ENCODE peak calls at places on chromosomes 1 and 21, in seven cellular contexts. One of them, this sample, is unnamed.

GRCh38 chr1:77412794-77413530 is 131.1 kb downstream of the AK5 start:
- DNase-seq in NCI-H774: no peak
- DNase-seq in glutamatergic neuron: no peak
- DNase-seq in Calu3: no peak
- DNase-seq in AG20443: no peak
- DNase-seq in prostate gland: no peak
- DNase-seq in GM18507: no peak
- DNase-seq in this sample: no peak

GRCh38 chr1:96559707-96560588 is 161.6 kb upstream of the PTBP2 start:
- DNase-seq in AG20443: peak; percentile 72
- DNase-seq in glutamatergic neuron: no peak
- DNase-seq in Calu3: peak; percentile 61
- DNase-seq in GM18507: no peak
- DNase-seq in NCI-H774: no peak
- DNase-seq in prostate gland: no peak
- DNase-seq in this sample: peak; percentile 59

GRCh38 chr1:54007613-54008012 is 10.4 kb downstream of the LDLRAD1 start:
- DNase-seq in AG20443: no peak
- DNase-seq in prostate gland: no peak
- DNase-seq in NCI-H774: no peak
- DNase-seq in Calu3: no peak
- DNase-seq in glutamatergic neuron: no peak
- DNase-seq in GM18507: no peak
- DNase-seq in this sample: no peak

GRCh38 chr1:93878501-93878888 is 511 bp downstream of the DNTTIP2 start:
- DNase-seq in prostate gland: peak; percentile 12
- DNase-seq in Calu3: peak; percentile 63
- DNase-seq in GM18507: peak; percentile 60
- DNase-seq in glutamatergic neuron: peak; percentile 15
- DNase-seq in AG20443: peak; percentile 59
- DNase-seq in NCI-H774: no peak
- DNase-seq in this sample: peak; percentile 47

GRCh38 chr21:32770514-32771133 is 931 bp downstream of the PAXBP1 start:
- DNase-seq in GM18507: no peak
- DNase-seq in prostate gland: peak; percentile 14
- DNase-seq in Calu3: peak; percentile 5
- DNase-seq in glutamatergic neuron: no peak
- DNase-seq in AG20443: no peak
- DNase-seq in NCI-H774: no peak
- DNase-seq in this sample: peak; percentile 63

GRCh38 chr1:201566529-201566823 is 27.5 kb downstream of the NAV1 start:
- DNase-seq in prostate gland: no peak
- DNase-seq in Calu3: no peak
- DNase-seq in AG20443: no peak
- DNase-seq in GM18507: no peak
- DNase-seq in NCI-H774: no peak
- DNase-seq in glutamatergic neuron: no peak
- DNase-seq in this sample: no peak

GRCh38 chr1:9181176-9181906 is 52.4 kb upstream of the GPR157 start:
- DNase-seq in GM18507: peak; percentile 56
- DNase-seq in AG20443: peak; percentile 86
- DNase-seq in glutamatergic neuron: peak; percentile 90
- DNase-seq in prostate gland: no peak
- DNase-seq in NCI-H774: no peak
- DNase-seq in Calu3: peak; percentile 78
- DNase-seq in this sample: peak; percentile 77

GRCh38 chr1:93080424-93080823 is 1.3 kb downstream of the MTF2 start:
- DNase-seq in GM18507: peak; percentile 28
- DNase-seq in AG20443: peak; percentile 36
- DNase-seq in NCI-H774: no peak
- DNase-seq in Calu3: no peak
- DNase-seq in prostate gland: no peak
- DNase-seq in glutamatergic neuron: no peak
- DNase-seq in this sample: peak; percentile 76

GRCh38 chr1:187045371-187045770 is 216.6 kb downstream of the PLA2G4A start:
- DNase-seq in Calu3: no peak
- DNase-seq in AG20443: no peak
- DNase-seq in GM18507: no peak
- DNase-seq in glutamatergic neuron: no peak
- DNase-seq in NCI-H774: no peak
- DNase-seq in prostate gland: no peak
- DNase-seq in this sample: no peak

GRCh38 chr1:158049867-158050266 is 56.4 kb downstream of the KIRREL1 start:
- DNase-seq in prostate gland: no peak
- DNase-seq in glutamatergic neuron: no peak
- DNase-seq in AG20443: peak; percentile 31
- DNase-seq in Calu3: no peak
- DNase-seq in GM18507: no peak
- DNase-seq in NCI-H774: no peak
- DNase-seq in this sample: no peak

GRCh38 chr1:233587958-233588799 is 25.7 kb upstream of the KCNK1 start:
- DNase-seq in glutamatergic neuron: no peak
- DNase-seq in NCI-H774: no peak
- DNase-seq in AG20443: no peak
- DNase-seq in GM18507: no peak
- DNase-seq in prostate gland: no peak
- DNase-seq in Calu3: no peak
- DNase-seq in this sample: peak; percentile 22

GRCh38 chr1:220928320-220928719 is 49.1 kb downstream of the HLX start:
- DNase-seq in GM18507: no peak
- DNase-seq in Calu3: no peak
- DNase-seq in NCI-H774: no peak
- DNase-seq in AG20443: no peak
- DNase-seq in prostate gland: no peak
- DNase-seq in glutamatergic neuron: no peak
- DNase-seq in this sample: no peak

GRCh38 chr1:164712131-164713031 is 153.4 kb downstream of the PBX1 start:
- DNase-seq in glutamatergic neuron: no peak
- DNase-seq in NCI-H774: no peak
- DNase-seq in AG20443: peak; percentile 66
- DNase-seq in prostate gland: no peak
- DNase-seq in Calu3: no peak
- DNase-seq in GM18507: no peak
- DNase-seq in this sample: peak; percentile 52

GRCh38 chr1:155979525-155980343 is 1.4 kb upstream of the ARHGEF2 start:
- DNase-seq in prostate gland: no peak
- DNase-seq in glutamatergic neuron: no peak
- DNase-seq in NCI-H774: no peak
- DNase-seq in Calu3: no peak
- DNase-seq in GM18507: no peak
- DNase-seq in AG20443: no peak
- DNase-seq in this sample: no peak

GRCh38 chr1:101312192-101312591 is 75.4 kb downstream of the S1PR1 start:
- DNase-seq in glutamatergic neuron: no peak
- DNase-seq in GM18507: no peak
- DNase-seq in NCI-H774: no peak
- DNase-seq in Calu3: no peak
- DNase-seq in AG20443: no peak
- DNase-seq in prostate gland: no peak
- DNase-seq in this sample: no peak

GRCh38 chr1:44903261-44903660 is 60.2 kb upstream of the PTCH2 start:
- DNase-seq in AG20443: peak; percentile 11
- DNase-seq in Calu3: no peak
- DNase-seq in glutamatergic neuron: no peak
- DNase-seq in NCI-H774: no peak
- DNase-seq in GM18507: no peak
- DNase-seq in prostate gland: no peak
- DNase-seq in this sample: peak; percentile 40

GRCh38 chr1:199550384-199551067 is 477.0 kb upstream of the NR5A2 start:
- DNase-seq in glutamatergic neuron: no peak
- DNase-seq in NCI-H774: no peak
- DNase-seq in GM18507: no peak
- DNase-seq in AG20443: no peak
- DNase-seq in prostate gland: no peak
- DNase-seq in Calu3: no peak
- DNase-seq in this sample: peak; percentile 78

GRCh38 chr1:23868848-23869450 is 859 bp upstream of the FUCA1 start:
- DNase-seq in GM18507: no peak
- DNase-seq in NCI-H774: no peak
- DNase-seq in prostate gland: no peak
- DNase-seq in glutamatergic neuron: no peak
- DNase-seq in AG20443: peak; percentile 34
- DNase-seq in Calu3: no peak
- DNase-seq in this sample: no peak

GRCh38 chr21:43369124-43369523 is 57.8 kb downstream of the SIK1 start:
- DNase-seq in prostate gland: no peak
- DNase-seq in NCI-H774: no peak
- DNase-seq in GM18507: peak; percentile 38
- DNase-seq in AG20443: peak; percentile 84
- DNase-seq in glutamatergic neuron: peak; percentile 50
- DNase-seq in Calu3: no peak
- DNase-seq in this sample: peak; percentile 54

GRCh38 chr1:186828612-186829542 is at the start of gene PLA2G4A:
- DNase-seq in glutamatergic neuron: no peak
- DNase-seq in AG20443: peak; percentile 73
- DNase-seq in Calu3: peak; percentile 63
- DNase-seq in GM18507: no peak
- DNase-seq in prostate gland: peak; percentile 47
- DNase-seq in NCI-H774: no peak
- DNase-seq in this sample: peak; percentile 83

GRCh38 chr1:10007161-10007560 is 10.1 kb downstream of the RBP7 start:
- DNase-seq in AG20443: no peak
- DNase-seq in glutamatergic neuron: no peak
- DNase-seq in prostate gland: peak; percentile 58
- DNase-seq in GM18507: no peak
- DNase-seq in NCI-H774: no peak
- DNase-seq in Calu3: no peak
- DNase-seq in this sample: peak; percentile 24

GRCh38 chr1:108316545-108316944 is 72.7 kb upstream of the NBPF4 start:
- DNase-seq in Calu3: peak; percentile 1
- DNase-seq in prostate gland: no peak
- DNase-seq in glutamatergic neuron: no peak
- DNase-seq in AG20443: peak; percentile 18
- DNase-seq in GM18507: no peak
- DNase-seq in NCI-H774: no peak
- DNase-seq in this sample: no peak

GRCh38 chr1:194629011-194629410 is 1442.6 kb upstream of the B3GALT2 start:
- DNase-seq in prostate gland: no peak
- DNase-seq in AG20443: no peak
- DNase-seq in GM18507: no peak
- DNase-seq in glutamatergic neuron: no peak
- DNase-seq in Calu3: no peak
- DNase-seq in NCI-H774: no peak
- DNase-seq in this sample: no peak

GRCh38 chr21:31354604-31355443 is 10.8 kb upstream of the TIAM1 start:
- DNase-seq in GM18507: no peak
- DNase-seq in NCI-H774: no peak
- DNase-seq in Calu3: peak; percentile 70
- DNase-seq in prostate gland: peak; percentile 71
- DNase-seq in glutamatergic neuron: no peak
- DNase-seq in AG20443: peak; percentile 67
- DNase-seq in this sample: no peak

GRCh38 chr1:109890115-109890953 is 20.3 kb upstream of the CSF1 start:
- DNase-seq in glutamatergic neuron: peak; percentile 5
- DNase-seq in Calu3: no peak
- DNase-seq in NCI-H774: no peak
- DNase-seq in AG20443: no peak
- DNase-seq in GM18507: no peak
- DNase-seq in prostate gland: no peak
- DNase-seq in this sample: no peak

GRCh38 chr1:13945856-13946255 is 245.9 kb downstream of the PRDM2 start:
- DNase-seq in Calu3: no peak
- DNase-seq in GM18507: no peak
- DNase-seq in AG20443: no peak
- DNase-seq in prostate gland: no peak
- DNase-seq in glutamatergic neuron: no peak
- DNase-seq in NCI-H774: no peak
- DNase-seq in this sample: no peak

GRCh38 chr1:231803353-231803752 is 176.8 kb downstream of the DISC1 start:
- DNase-seq in GM18507: no peak
- DNase-seq in glutamatergic neuron: no peak
- DNase-seq in Calu3: no peak
- DNase-seq in NCI-H774: no peak
- DNase-seq in prostate gland: no peak
- DNase-seq in AG20443: peak; percentile 59
- DNase-seq in this sample: no peak

GRCh38 chr1:100382657-100383056 is 30.4 kb downstream of the CDC14A start:
- DNase-seq in AG20443: no peak
- DNase-seq in Calu3: no peak
- DNase-seq in NCI-H774: no peak
- DNase-seq in prostate gland: no peak
- DNase-seq in GM18507: no peak
- DNase-seq in glutamatergic neuron: no peak
- DNase-seq in this sample: no peak

GRCh38 chr1:8423134-8423701 is 105.3 kb downstream of the SLC45A1 start:
- DNase-seq in GM18507: no peak
- DNase-seq in Calu3: no peak
- DNase-seq in prostate gland: no peak
- DNase-seq in AG20443: peak; percentile 64
- DNase-seq in NCI-H774: no peak
- DNase-seq in glutamatergic neuron: peak; percentile 47
- DNase-seq in this sample: no peak

GRCh38 chr1:220487297-220487820 is 40.6 kb upstream of the MARK1 start:
- DNase-seq in glutamatergic neuron: no peak
- DNase-seq in prostate gland: no peak
- DNase-seq in GM18507: no peak
- DNase-seq in Calu3: peak; percentile 77
- DNase-seq in AG20443: no peak
- DNase-seq in NCI-H774: peak; percentile 87
- DNase-seq in this sample: peak; percentile 94

GRCh38 chr1:145994391-145995120 is 1.8 kb downstream of the TXNIP start:
- DNase-seq in GM18507: no peak
- DNase-seq in prostate gland: no peak
- DNase-seq in Calu3: no peak
- DNase-seq in glutamatergic neuron: no peak
- DNase-seq in NCI-H774: no peak
- DNase-seq in AG20443: no peak
- DNase-seq in this sample: no peak

GRCh38 chr1:9332513-9333143 is 39.9 kb downstream of the SPSB1 start:
- DNase-seq in prostate gland: no peak
- DNase-seq in GM18507: no peak
- DNase-seq in NCI-H774: no peak
- DNase-seq in Calu3: no peak
- DNase-seq in AG20443: no peak
- DNase-seq in glutamatergic neuron: no peak
- DNase-seq in this sample: no peak

GRCh38 chr1:13830170-13830569 is 130.2 kb downstream of the PRDM2 start:
- DNase-seq in AG20443: peak; percentile 2
- DNase-seq in prostate gland: no peak
- DNase-seq in GM18507: no peak
- DNase-seq in NCI-H774: no peak
- DNase-seq in Calu3: no peak
- DNase-seq in glutamatergic neuron: no peak
- DNase-seq in this sample: no peak

GRCh38 chr21:14550200-14550599 is 4.1 kb upstream of the SAMSN1 start:
- DNase-seq in glutamatergic neuron: no peak
- DNase-seq in Calu3: peak; percentile 15
- DNase-seq in prostate gland: no peak
- DNase-seq in NCI-H774: no peak
- DNase-seq in GM18507: no peak
- DNase-seq in AG20443: no peak
- DNase-seq in this sample: no peak

GRCh38 chr1:48916121-48917069 is 139.7 kb upstream of the BEND5 start:
- DNase-seq in NCI-H774: peak; percentile 74
- DNase-seq in Calu3: peak; percentile 53
- DNase-seq in prostate gland: no peak
- DNase-seq in AG20443: peak; percentile 71
- DNase-seq in GM18507: no peak
- DNase-seq in glutamatergic neuron: peak; percentile 45
- DNase-seq in this sample: peak; percentile 84

GRCh38 chr1:7511381-7511780 is 259.7 kb upstream of the VAMP3 start:
- DNase-seq in prostate gland: no peak
- DNase-seq in glutamatergic neuron: no peak
- DNase-seq in Calu3: no peak
- DNase-seq in AG20443: no peak
- DNase-seq in GM18507: no peak
- DNase-seq in NCI-H774: no peak
- DNase-seq in this sample: no peak